ENCODE peak calls at places on chromosomes 16 and 17, in eight cellular contexts. One of them, this sample, is unnamed.
A peak's percentile ranks its signal among the peaks of the same experiment; 100 is the strongest.

GRCh38 chr17:10036511-10037061 is 131.5 kb upstream of the RCVRN start:
- DNase-seq in NCI-H2081: no peak
- DNase-seq in stimulated activated CD8-positive, alpha-beta memory T cell treated with anti-CD3 and anti-CD28 coated beads, Interleukin-12 subunit alpha, Interleukin-12 subunit beta, amount 100 ng/mL, for 1 hour: no peak
- DNase-seq in lung: peak; percentile 60
- DNase-seq in Jurkat, Clone E6-1: no peak
- DNase-seq in stimulated activated CD4-positive, alpha-beta T cell treated with anti-CD3 and anti-CD28 coated beads, Interleukin-1b, Interleukin-23, amount 100 ng/mL, for 24 hours: no peak
- DNase-seq in ELR: no peak
- DNase-seq in NCI-H1417: no peak
- DNase-seq in this sample: no peak

GRCh38 chr16:56013962-56014552 is 138.9 kb upstream of the CES5A start:
- DNase-seq in NCI-H2081: no peak
- DNase-seq in stimulated activated CD8-positive, alpha-beta memory T cell treated with anti-CD3 and anti-CD28 coated beads, Interleukin-12 subunit alpha, Interleukin-12 subunit beta, amount 100 ng/mL, for 1 hour: peak; percentile 1
- DNase-seq in lung: peak; percentile 41
- DNase-seq in Jurkat, Clone E6-1: peak; percentile 45
- DNase-seq in stimulated activated CD4-positive, alpha-beta T cell treated with anti-CD3 and anti-CD28 coated beads, Interleukin-1b, Interleukin-23, amount 100 ng/mL, for 24 hours: peak; percentile 24
- DNase-seq in ELR: peak; percentile 45
- DNase-seq in NCI-H1417: no peak
- DNase-seq in this sample: no peak

GRCh38 chr17:1100382-1100781 is 79.4 kb downstream of the ABR start:
- DNase-seq in NCI-H2081: no peak
- DNase-seq in stimulated activated CD8-positive, alpha-beta memory T cell treated with anti-CD3 and anti-CD28 coated beads, Interleukin-12 subunit alpha, Interleukin-12 subunit beta, amount 100 ng/mL, for 1 hour: no peak
- DNase-seq in lung: no peak
- DNase-seq in Jurkat, Clone E6-1: no peak
- DNase-seq in stimulated activated CD4-positive, alpha-beta T cell treated with anti-CD3 and anti-CD28 coated beads, Interleukin-1b, Interleukin-23, amount 100 ng/mL, for 24 hours: no peak
- DNase-seq in ELR: no peak
- DNase-seq in NCI-H1417: peak; percentile 3
- DNase-seq in this sample: no peak

GRCh38 chr17:74368341-74369152 is 1.2 kb downstream of the GPR142 start:
- DNase-seq in NCI-H2081: peak; percentile 74
- DNase-seq in stimulated activated CD8-positive, alpha-beta memory T cell treated with anti-CD3 and anti-CD28 coated beads, Interleukin-12 subunit alpha, Interleukin-12 subunit beta, amount 100 ng/mL, for 1 hour: peak; percentile 59
- DNase-seq in lung: peak; percentile 74
- DNase-seq in Jurkat, Clone E6-1: no peak
- DNase-seq in stimulated activated CD4-positive, alpha-beta T cell treated with anti-CD3 and anti-CD28 coated beads, Interleukin-1b, Interleukin-23, amount 100 ng/mL, for 24 hours: peak; percentile 63
- DNase-seq in ELR: peak; percentile 49
- DNase-seq in NCI-H1417: peak; percentile 81
- DNase-seq in this sample: no peak

GRCh38 chr17:13957636-13958035 is 111.7 kb upstream of the COX10 start:
- DNase-seq in NCI-H2081: no peak
- DNase-seq in stimulated activated CD8-positive, alpha-beta memory T cell treated with anti-CD3 and anti-CD28 coated beads, Interleukin-12 subunit alpha, Interleukin-12 subunit beta, amount 100 ng/mL, for 1 hour: no peak
- DNase-seq in lung: no peak
- DNase-seq in Jurkat, Clone E6-1: no peak
- DNase-seq in stimulated activated CD4-positive, alpha-beta T cell treated with anti-CD3 and anti-CD28 coated beads, Interleukin-1b, Interleukin-23, amount 100 ng/mL, for 24 hours: no peak
- DNase-seq in ELR: no peak
- DNase-seq in NCI-H1417: no peak
- DNase-seq in this sample: no peak

GRCh38 chr17:42114118-42114517 is 1.6 kb upstream of the DHX58 start:
- DNase-seq in NCI-H2081: no peak
- DNase-seq in stimulated activated CD8-positive, alpha-beta memory T cell treated with anti-CD3 and anti-CD28 coated beads, Interleukin-12 subunit alpha, Interleukin-12 subunit beta, amount 100 ng/mL, for 1 hour: no peak
- DNase-seq in lung: no peak
- DNase-seq in Jurkat, Clone E6-1: no peak
- DNase-seq in stimulated activated CD4-positive, alpha-beta T cell treated with anti-CD3 and anti-CD28 coated beads, Interleukin-1b, Interleukin-23, amount 100 ng/mL, for 24 hours: no peak
- DNase-seq in ELR: no peak
- DNase-seq in NCI-H1417: no peak
- DNase-seq in this sample: no peak

GRCh38 chr16:4052801-4053662 is 63.2 kb downstream of the ADCY9 start:
- DNase-seq in NCI-H2081: peak; percentile 52
- DNase-seq in stimulated activated CD8-positive, alpha-beta memory T cell treated with anti-CD3 and anti-CD28 coated beads, Interleukin-12 subunit alpha, Interleukin-12 subunit beta, amount 100 ng/mL, for 1 hour: no peak
- DNase-seq in lung: peak; percentile 80
- DNase-seq in Jurkat, Clone E6-1: no peak
- DNase-seq in stimulated activated CD4-positive, alpha-beta T cell treated with anti-CD3 and anti-CD28 coated beads, Interleukin-1b, Interleukin-23, amount 100 ng/mL, for 24 hours: no peak
- DNase-seq in ELR: peak; percentile 73
- DNase-seq in NCI-H1417: peak; percentile 93
- DNase-seq in this sample: no peak

GRCh38 chr17:50956750-50957523 is 90.8 kb upstream of the TOB1 start:
- DNase-seq in NCI-H2081: peak; percentile 70
- DNase-seq in stimulated activated CD8-positive, alpha-beta memory T cell treated with anti-CD3 and anti-CD28 coated beads, Interleukin-12 subunit alpha, Interleukin-12 subunit beta, amount 100 ng/mL, for 1 hour: peak; percentile 64
- DNase-seq in lung: peak; percentile 58
- DNase-seq in Jurkat, Clone E6-1: peak; percentile 46
- DNase-seq in stimulated activated CD4-positive, alpha-beta T cell treated with anti-CD3 and anti-CD28 coated beads, Interleukin-1b, Interleukin-23, amount 100 ng/mL, for 24 hours: peak; percentile 37
- DNase-seq in ELR: peak; percentile 78
- DNase-seq in NCI-H1417: peak; percentile 66
- DNase-seq in this sample: peak; percentile 20

GRCh38 chr16:85157813-85158701 is 45.8 kb upstream of the CIBAR2 start:
- DNase-seq in NCI-H2081: no peak
- DNase-seq in stimulated activated CD8-positive, alpha-beta memory T cell treated with anti-CD3 and anti-CD28 coated beads, Interleukin-12 subunit alpha, Interleukin-12 subunit beta, amount 100 ng/mL, for 1 hour: no peak
- DNase-seq in lung: no peak
- DNase-seq in Jurkat, Clone E6-1: no peak
- DNase-seq in stimulated activated CD4-positive, alpha-beta T cell treated with anti-CD3 and anti-CD28 coated beads, Interleukin-1b, Interleukin-23, amount 100 ng/mL, for 24 hours: peak; percentile 7
- DNase-seq in ELR: peak; percentile 27
- DNase-seq in NCI-H1417: peak; percentile 62
- DNase-seq in this sample: no peak

GRCh38 chr17:17913695-17914332 is 58.4 kb downstream of the TOM1L2 start:
- DNase-seq in NCI-H2081: peak; percentile 78
- DNase-seq in stimulated activated CD8-positive, alpha-beta memory T cell treated with anti-CD3 and anti-CD28 coated beads, Interleukin-12 subunit alpha, Interleukin-12 subunit beta, amount 100 ng/mL, for 1 hour: no peak
- DNase-seq in lung: peak; percentile 72
- DNase-seq in Jurkat, Clone E6-1: peak; percentile 55
- DNase-seq in stimulated activated CD4-positive, alpha-beta T cell treated with anti-CD3 and anti-CD28 coated beads, Interleukin-1b, Interleukin-23, amount 100 ng/mL, for 24 hours: no peak
- DNase-seq in ELR: peak; percentile 94
- DNase-seq in NCI-H1417: peak; percentile 97
- DNase-seq in this sample: peak; percentile 73

GRCh38 chr16:30541502-30542329 is 7.1 kb upstream of the ZNF747 start:
- DNase-seq in NCI-H2081: no peak
- DNase-seq in stimulated activated CD8-positive, alpha-beta memory T cell treated with anti-CD3 and anti-CD28 coated beads, Interleukin-12 subunit alpha, Interleukin-12 subunit beta, amount 100 ng/mL, for 1 hour: no peak
- DNase-seq in lung: no peak
- DNase-seq in Jurkat, Clone E6-1: no peak
- DNase-seq in stimulated activated CD4-positive, alpha-beta T cell treated with anti-CD3 and anti-CD28 coated beads, Interleukin-1b, Interleukin-23, amount 100 ng/mL, for 24 hours: no peak
- DNase-seq in ELR: peak; percentile 52
- DNase-seq in NCI-H1417: no peak
- DNase-seq in this sample: peak; percentile 53

GRCh38 chr16:11679250-11679649 is 11.0 kb downstream of the SNN start:
- DNase-seq in NCI-H2081: no peak
- DNase-seq in stimulated activated CD8-positive, alpha-beta memory T cell treated with anti-CD3 and anti-CD28 coated beads, Interleukin-12 subunit alpha, Interleukin-12 subunit beta, amount 100 ng/mL, for 1 hour: no peak
- DNase-seq in lung: no peak
- DNase-seq in Jurkat, Clone E6-1: no peak
- DNase-seq in stimulated activated CD4-positive, alpha-beta T cell treated with anti-CD3 and anti-CD28 coated beads, Interleukin-1b, Interleukin-23, amount 100 ng/mL, for 24 hours: no peak
- DNase-seq in ELR: no peak
- DNase-seq in NCI-H1417: no peak
- DNase-seq in this sample: no peak

GRCh38 chr17:50063516-50064252 is 7.8 kb downstream of the ITGA3 start:
- DNase-seq in NCI-H2081: no peak
- DNase-seq in stimulated activated CD8-positive, alpha-beta memory T cell treated with anti-CD3 and anti-CD28 coated beads, Interleukin-12 subunit alpha, Interleukin-12 subunit beta, amount 100 ng/mL, for 1 hour: no peak
- DNase-seq in lung: no peak
- DNase-seq in Jurkat, Clone E6-1: no peak
- DNase-seq in stimulated activated CD4-positive, alpha-beta T cell treated with anti-CD3 and anti-CD28 coated beads, Interleukin-1b, Interleukin-23, amount 100 ng/mL, for 24 hours: no peak
- DNase-seq in ELR: peak; percentile 82
- DNase-seq in NCI-H1417: no peak
- DNase-seq in this sample: no peak

GRCh38 chr17:64001763-64002529 is 3.8 kb downstream of the PRR29 start:
- DNase-seq in NCI-H2081: no peak
- DNase-seq in stimulated activated CD8-positive, alpha-beta memory T cell treated with anti-CD3 and anti-CD28 coated beads, Interleukin-12 subunit alpha, Interleukin-12 subunit beta, amount 100 ng/mL, for 1 hour: no peak
- DNase-seq in lung: peak; percentile 79
- DNase-seq in Jurkat, Clone E6-1: no peak
- DNase-seq in stimulated activated CD4-positive, alpha-beta T cell treated with anti-CD3 and anti-CD28 coated beads, Interleukin-1b, Interleukin-23, amount 100 ng/mL, for 24 hours: no peak
- DNase-seq in ELR: peak; percentile 57
- DNase-seq in NCI-H1417: no peak
- DNase-seq in this sample: no peak

GRCh38 chr17:33234930-33235685 is 58.0 kb downstream of the ASIC2 start:
- DNase-seq in NCI-H2081: no peak
- DNase-seq in stimulated activated CD8-positive, alpha-beta memory T cell treated with anti-CD3 and anti-CD28 coated beads, Interleukin-12 subunit alpha, Interleukin-12 subunit beta, amount 100 ng/mL, for 1 hour: no peak
- DNase-seq in lung: peak; percentile 59
- DNase-seq in Jurkat, Clone E6-1: no peak
- DNase-seq in stimulated activated CD4-positive, alpha-beta T cell treated with anti-CD3 and anti-CD28 coated beads, Interleukin-1b, Interleukin-23, amount 100 ng/mL, for 24 hours: no peak
- DNase-seq in ELR: peak; percentile 56
- DNase-seq in NCI-H1417: no peak
- DNase-seq in this sample: peak; percentile 79

GRCh38 chr17:418421-418751 is 65.8 kb upstream of the RPH3AL start:
- DNase-seq in NCI-H2081: no peak
- DNase-seq in stimulated activated CD8-positive, alpha-beta memory T cell treated with anti-CD3 and anti-CD28 coated beads, Interleukin-12 subunit alpha, Interleukin-12 subunit beta, amount 100 ng/mL, for 1 hour: no peak
- DNase-seq in lung: no peak
- DNase-seq in Jurkat, Clone E6-1: peak; percentile 94
- DNase-seq in stimulated activated CD4-positive, alpha-beta T cell treated with anti-CD3 and anti-CD28 coated beads, Interleukin-1b, Interleukin-23, amount 100 ng/mL, for 24 hours: no peak
- DNase-seq in ELR: no peak
- DNase-seq in NCI-H1417: no peak
- DNase-seq in this sample: no peak

GRCh38 chr17:4972752-4973151 is 5.1 kb upstream of the SPAG7 start:
- DNase-seq in NCI-H2081: no peak
- DNase-seq in stimulated activated CD8-positive, alpha-beta memory T cell treated with anti-CD3 and anti-CD28 coated beads, Interleukin-12 subunit alpha, Interleukin-12 subunit beta, amount 100 ng/mL, for 1 hour: no peak
- DNase-seq in lung: no peak
- DNase-seq in Jurkat, Clone E6-1: no peak
- DNase-seq in stimulated activated CD4-positive, alpha-beta T cell treated with anti-CD3 and anti-CD28 coated beads, Interleukin-1b, Interleukin-23, amount 100 ng/mL, for 24 hours: no peak
- DNase-seq in ELR: no peak
- DNase-seq in NCI-H1417: no peak
- DNase-seq in this sample: no peak

GRCh38 chr16:82282662-82283061 is 112.6 kb upstream of the MPHOSPH6 start:
- DNase-seq in NCI-H2081: no peak
- DNase-seq in stimulated activated CD8-positive, alpha-beta memory T cell treated with anti-CD3 and anti-CD28 coated beads, Interleukin-12 subunit alpha, Interleukin-12 subunit beta, amount 100 ng/mL, for 1 hour: no peak
- DNase-seq in lung: no peak
- DNase-seq in Jurkat, Clone E6-1: no peak
- DNase-seq in stimulated activated CD4-positive, alpha-beta T cell treated with anti-CD3 and anti-CD28 coated beads, Interleukin-1b, Interleukin-23, amount 100 ng/mL, for 24 hours: no peak
- DNase-seq in ELR: no peak
- DNase-seq in NCI-H1417: no peak
- DNase-seq in this sample: no peak

GRCh38 chr16:77581706-77582105 is 140.6 kb upstream of the NUDT7 start:
- DNase-seq in NCI-H2081: no peak
- DNase-seq in stimulated activated CD8-positive, alpha-beta memory T cell treated with anti-CD3 and anti-CD28 coated beads, Interleukin-12 subunit alpha, Interleukin-12 subunit beta, amount 100 ng/mL, for 1 hour: no peak
- DNase-seq in lung: no peak
- DNase-seq in Jurkat, Clone E6-1: no peak
- DNase-seq in stimulated activated CD4-positive, alpha-beta T cell treated with anti-CD3 and anti-CD28 coated beads, Interleukin-1b, Interleukin-23, amount 100 ng/mL, for 24 hours: no peak
- DNase-seq in ELR: no peak
- DNase-seq in NCI-H1417: no peak
- DNase-seq in this sample: no peak

GRCh38 chr16:62927122-62927521 is 890.9 kb upstream of the CDH8 start:
- DNase-seq in NCI-H2081: no peak
- DNase-seq in stimulated activated CD8-positive, alpha-beta memory T cell treated with anti-CD3 and anti-CD28 coated beads, Interleukin-12 subunit alpha, Interleukin-12 subunit beta, amount 100 ng/mL, for 1 hour: no peak
- DNase-seq in lung: no peak
- DNase-seq in Jurkat, Clone E6-1: no peak
- DNase-seq in stimulated activated CD4-positive, alpha-beta T cell treated with anti-CD3 and anti-CD28 coated beads, Interleukin-1b, Interleukin-23, amount 100 ng/mL, for 24 hours: no peak
- DNase-seq in ELR: no peak
- DNase-seq in NCI-H1417: no peak
- DNase-seq in this sample: no peak

GRCh38 chr17:2755941-2756724 is 6.7 kb upstream of the CCDC92B start:
- DNase-seq in NCI-H2081: no peak
- DNase-seq in stimulated activated CD8-positive, alpha-beta memory T cell treated with anti-CD3 and anti-CD28 coated beads, Interleukin-12 subunit alpha, Interleukin-12 subunit beta, amount 100 ng/mL, for 1 hour: no peak
- DNase-seq in lung: no peak
- DNase-seq in Jurkat, Clone E6-1: no peak
- DNase-seq in stimulated activated CD4-positive, alpha-beta T cell treated with anti-CD3 and anti-CD28 coated beads, Interleukin-1b, Interleukin-23, amount 100 ng/mL, for 24 hours: no peak
- DNase-seq in ELR: no peak
- DNase-seq in NCI-H1417: peak; percentile 14
- DNase-seq in this sample: no peak

GRCh38 chr16:4114257-4115208 is 1.7 kb downstream of the ADCY9 start:
- DNase-seq in NCI-H2081: no peak
- DNase-seq in stimulated activated CD8-positive, alpha-beta memory T cell treated with anti-CD3 and anti-CD28 coated beads, Interleukin-12 subunit alpha, Interleukin-12 subunit beta, amount 100 ng/mL, for 1 hour: no peak
- DNase-seq in lung: no peak
- DNase-seq in Jurkat, Clone E6-1: no peak
- DNase-seq in stimulated activated CD4-positive, alpha-beta T cell treated with anti-CD3 and anti-CD28 coated beads, Interleukin-1b, Interleukin-23, amount 100 ng/mL, for 24 hours: no peak
- DNase-seq in ELR: peak; percentile 19
- DNase-seq in NCI-H1417: no peak
- DNase-seq in this sample: no peak

GRCh38 chr16:22356930-22357634 is 17.3 kb downstream of the CDR2 start:
- DNase-seq in NCI-H2081: no peak
- DNase-seq in stimulated activated CD8-positive, alpha-beta memory T cell treated with anti-CD3 and anti-CD28 coated beads, Interleukin-12 subunit alpha, Interleukin-12 subunit beta, amount 100 ng/mL, for 1 hour: no peak
- DNase-seq in lung: no peak
- DNase-seq in Jurkat, Clone E6-1: no peak
- DNase-seq in stimulated activated CD4-positive, alpha-beta T cell treated with anti-CD3 and anti-CD28 coated beads, Interleukin-1b, Interleukin-23, amount 100 ng/mL, for 24 hours: no peak
- DNase-seq in ELR: no peak
- DNase-seq in NCI-H1417: no peak
- DNase-seq in this sample: no peak

GRCh38 chr17:73984981-73985380 is 218.5 kb upstream of the RPL38 start:
- DNase-seq in NCI-H2081: no peak
- DNase-seq in stimulated activated CD8-positive, alpha-beta memory T cell treated with anti-CD3 and anti-CD28 coated beads, Interleukin-12 subunit alpha, Interleukin-12 subunit beta, amount 100 ng/mL, for 1 hour: no peak
- DNase-seq in lung: no peak
- DNase-seq in Jurkat, Clone E6-1: peak; percentile 27
- DNase-seq in stimulated activated CD4-positive, alpha-beta T cell treated with anti-CD3 and anti-CD28 coated beads, Interleukin-1b, Interleukin-23, amount 100 ng/mL, for 24 hours: no peak
- DNase-seq in ELR: no peak
- DNase-seq in NCI-H1417: no peak
- DNase-seq in this sample: no peak

GRCh38 chr17:75822119-75822799 is 21.9 kb downstream of the UNC13D start:
- DNase-seq in NCI-H2081: peak; percentile 76
- DNase-seq in stimulated activated CD8-positive, alpha-beta memory T cell treated with anti-CD3 and anti-CD28 coated beads, Interleukin-12 subunit alpha, Interleukin-12 subunit beta, amount 100 ng/mL, for 1 hour: no peak
- DNase-seq in lung: peak; percentile 52
- DNase-seq in Jurkat, Clone E6-1: no peak
- DNase-seq in stimulated activated CD4-positive, alpha-beta T cell treated with anti-CD3 and anti-CD28 coated beads, Interleukin-1b, Interleukin-23, amount 100 ng/mL, for 24 hours: no peak
- DNase-seq in ELR: no peak
- DNase-seq in NCI-H1417: no peak
- DNase-seq in this sample: no peak

GRCh38 chr17:33811984-33812383 is 443.1 kb upstream of the CCL2 start:
- DNase-seq in NCI-H2081: no peak
- DNase-seq in stimulated activated CD8-positive, alpha-beta memory T cell treated with anti-CD3 and anti-CD28 coated beads, Interleukin-12 subunit alpha, Interleukin-12 subunit beta, amount 100 ng/mL, for 1 hour: no peak
- DNase-seq in lung: no peak
- DNase-seq in Jurkat, Clone E6-1: no peak
- DNase-seq in stimulated activated CD4-positive, alpha-beta T cell treated with anti-CD3 and anti-CD28 coated beads, Interleukin-1b, Interleukin-23, amount 100 ng/mL, for 24 hours: no peak
- DNase-seq in ELR: no peak
- DNase-seq in NCI-H1417: no peak
- DNase-seq in this sample: no peak

GRCh38 chr17:81083125-81083765 is 48.3 kb downstream of the BAIAP2 start:
- DNase-seq in NCI-H2081: no peak
- DNase-seq in stimulated activated CD8-positive, alpha-beta memory T cell treated with anti-CD3 and anti-CD28 coated beads, Interleukin-12 subunit alpha, Interleukin-12 subunit beta, amount 100 ng/mL, for 1 hour: no peak
- DNase-seq in lung: peak; percentile 79
- DNase-seq in Jurkat, Clone E6-1: no peak
- DNase-seq in stimulated activated CD4-positive, alpha-beta T cell treated with anti-CD3 and anti-CD28 coated beads, Interleukin-1b, Interleukin-23, amount 100 ng/mL, for 24 hours: no peak
- DNase-seq in ELR: no peak
- DNase-seq in NCI-H1417: peak; percentile 4
- DNase-seq in this sample: no peak

GRCh38 chr17:64461788-64462187 is 12.9 kb downstream of the MILR1 start:
- DNase-seq in NCI-H2081: no peak
- DNase-seq in stimulated activated CD8-positive, alpha-beta memory T cell treated with anti-CD3 and anti-CD28 coated beads, Interleukin-12 subunit alpha, Interleukin-12 subunit beta, amount 100 ng/mL, for 1 hour: no peak
- DNase-seq in lung: no peak
- DNase-seq in Jurkat, Clone E6-1: no peak
- DNase-seq in stimulated activated CD4-positive, alpha-beta T cell treated with anti-CD3 and anti-CD28 coated beads, Interleukin-1b, Interleukin-23, amount 100 ng/mL, for 24 hours: no peak
- DNase-seq in ELR: no peak
- DNase-seq in NCI-H1417: no peak
- DNase-seq in this sample: no peak

GRCh38 chr17:81298325-81298990 is 3.4 kb upstream of the SLC38A10 start:
- DNase-seq in NCI-H2081: no peak
- DNase-seq in stimulated activated CD8-positive, alpha-beta memory T cell treated with anti-CD3 and anti-CD28 coated beads, Interleukin-12 subunit alpha, Interleukin-12 subunit beta, amount 100 ng/mL, for 1 hour: no peak
- DNase-seq in lung: peak; percentile 40
- DNase-seq in Jurkat, Clone E6-1: no peak
- DNase-seq in stimulated activated CD4-positive, alpha-beta T cell treated with anti-CD3 and anti-CD28 coated beads, Interleukin-1b, Interleukin-23, amount 100 ng/mL, for 24 hours: no peak
- DNase-seq in ELR: no peak
- DNase-seq in NCI-H1417: no peak
- DNase-seq in this sample: no peak

GRCh38 chr16:68833251-68833650 is 10.1 kb upstream of the TANGO6 start:
- DNase-seq in NCI-H2081: no peak
- DNase-seq in stimulated activated CD8-positive, alpha-beta memory T cell treated with anti-CD3 and anti-CD28 coated beads, Interleukin-12 subunit alpha, Interleukin-12 subunit beta, amount 100 ng/mL, for 1 hour: no peak
- DNase-seq in lung: no peak
- DNase-seq in Jurkat, Clone E6-1: no peak
- DNase-seq in stimulated activated CD4-positive, alpha-beta T cell treated with anti-CD3 and anti-CD28 coated beads, Interleukin-1b, Interleukin-23, amount 100 ng/mL, for 24 hours: no peak
- DNase-seq in ELR: no peak
- DNase-seq in NCI-H1417: no peak
- DNase-seq in this sample: no peak